ENCODE peak calls at places on chromosome X, in nine cellular contexts. K is right lobe of liver, M is heart left ventricle, F is endothelial cell of umbilical vein, N is IMR-90, Z is ovary, D is suprapubic skin, Y is transverse colon, C is stomach. E is an unnamed sample.

GRCh38 chrX:51144828-51145442 is 187.7 kb upstream of the NUDT10 start:
- DNase-seq in K (peak), M (no peak), F (peak), N (peak), Z (no peak), D (no peak), Y (no peak), C (no peak), E (no peak)

GRCh38 chrX:19372170-19373033 is 28.7 kb downstream of the PDHA1 start:
- DNase-seq in K (peak), M (peak), F (peak), N (peak), Z (peak), D (no peak), Y (peak), C (peak), E (peak)

GRCh38 chrX:50161143-50161542 is 39.7 kb downstream of the AKAP4 start:
- DNase-seq in K (no peak), M (no peak), F (no peak), N (peak), Z (no peak), D (no peak), Y (no peak), C (no peak), E (no peak)

GRCh38 chrX:153499876-153500275 is 5.1 kb downstream of the BGN start:
- DNase-seq in K (no peak), M (no peak), F (no peak), N (no peak), Z (no peak), D (no peak), Y (no peak), C (no peak), E (no peak)

GRCh38 chrX:155070038-155070437 is 898 bp downstream of the CMC4 start:
- DNase-seq in K (no peak), M (no peak), F (no peak), N (no peak), Z (no peak), D (no peak), Y (no peak), C (no peak), E (no peak)

GRCh38 chrX:31500920-31501319 is 429.1 kb upstream of the FTHL17 start:
- DNase-seq in K (no peak), M (no peak), F (peak), N (peak), Z (no peak), D (no peak), Y (no peak), C (no peak), E (no peak)

GRCh38 chrX:53251307-53251706 is 26.3 kb upstream of the KDM5C start:
- DNase-seq in K (no peak), M (no peak), F (no peak), N (peak), Z (no peak), D (no peak), Y (no peak), C (no peak), E (no peak)

GRCh38 chrX:68332156-68332823 is 101.0 kb downstream of the OPHN1 start:
- DNase-seq in K (no peak), M (no peak), F (no peak), N (no peak), Z (no peak), D (no peak), Y (no peak), C (no peak), E (no peak)

GRCh38 chrX:8183281-8183680 is 12.2 kb upstream of the VCX2 start:
- DNase-seq in K (no peak), M (no peak), F (no peak), N (no peak), Z (no peak), D (no peak), Y (no peak), C (no peak), E (no peak)

GRCh38 chrX:131675596-131676194 is 131.8 kb downstream of the OR13H1 start:
- DNase-seq in K (no peak), M (no peak), F (no peak), N (peak), Z (no peak), D (no peak), Y (no peak), C (no peak), E (no peak)

GRCh38 chrX:69626129-69626528 is 10.2 kb downstream of the EDA start:
- DNase-seq in K (no peak), M (no peak), F (no peak), N (no peak), Z (no peak), D (no peak), Y (no peak), C (no peak), E (no peak)

GRCh38 chrX:47556045-47556623 is 4.9 kb upstream of the ARAF start:
- DNase-seq in K (peak), M (peak), F (peak), N (peak), Z (peak), D (peak), Y (peak), C (peak), E (peak)

GRCh38 chrX:72003811-72004750 is 93.4 kb downstream of the NHSL2 start:
- DNase-seq in K (no peak), M (peak), F (peak), N (no peak), Z (peak), D (no peak), Y (no peak), C (peak), E (no peak)

GRCh38 chrX:53279296-53280237 is 1.8 kb downstream of the IQSEC2 start:
- DNase-seq in K (no peak), M (no peak), F (no peak), N (no peak), Z (no peak), D (no peak), Y (peak), C (no peak), E (no peak)

GRCh38 chrX:65586491-65586890 is 51.9 kb upstream of the LAS1L start:
- DNase-seq in K (no peak), M (no peak), F (no peak), N (peak), Z (no peak), D (no peak), Y (no peak), C (no peak), E (no peak)

GRCh38 chrX:356385-357034 is 30.2 kb downstream of the PPP2R3B start:
- DNase-seq in K (no peak), M (no peak), F (no peak), N (peak), Z (no peak), D (no peak), Y (no peak), C (no peak), E (no peak)

GRCh38 chrX:135403374-135403773 is 18.4 kb upstream of the SMIM10L2A start:
- DNase-seq in K (no peak), M (no peak), F (no peak), N (no peak), Z (no peak), D (no peak), Y (no peak), C (no peak), E (no peak)

GRCh38 chrX:39133971-39134370 is 332.7 kb downstream of the MID1IP1 start:
- DNase-seq in K (peak), M (no peak), F (no peak), N (no peak), Z (no peak), D (no peak), Y (peak), C (peak), E (no peak)

GRCh38 chrX:136031626-136032025 is 46.4 kb downstream of the SLC9A6 start:
- DNase-seq in K (no peak), M (no peak), F (no peak), N (no peak), Z (no peak), D (no peak), Y (no peak), C (no peak), E (no peak)

GRCh38 chrX:152842772-152843338 is 12.0 kb downstream of the NSDHL start:
- DNase-seq in K (no peak), M (no peak), F (no peak), N (no peak), Z (no peak), D (no peak), Y (no peak), C (no peak), E (no peak)

GRCh38 chrX:69236641-69237040 is 71.4 kb upstream of the PJA1 start:
- DNase-seq in K (no peak), M (no peak), F (no peak), N (no peak), Z (no peak), D (no peak), Y (no peak), C (no peak), E (peak)

GRCh38 chrX:48697182-48697727 is 721 bp downstream of the SUV39H1 start:
- DNase-seq in K (no peak), M (no peak), F (peak), N (no peak), Z (no peak), D (no peak), Y (no peak), C (no peak), E (no peak)
- TF ChIP-seq POLR2A in K (no peak), M (no peak), F (no peak), N (no peak), Z (no peak), D (no peak), Y (no peak), C (no peak), E (no peak)

GRCh38 chrX:119694601-119695534 is 1.9 kb upstream of the SEPTIN6 start:
- DNase-seq in K (no peak), M (no peak), F (no peak), N (no peak), Z (no peak), D (no peak), Y (no peak), C (no peak), E (no peak)
- H3K4me3 ChIP-seq in K (no peak), M (no peak), F (no peak), N (no peak), Z (no peak), D (no peak), Y (no peak), C (no peak), E (no peak)

DNA sequence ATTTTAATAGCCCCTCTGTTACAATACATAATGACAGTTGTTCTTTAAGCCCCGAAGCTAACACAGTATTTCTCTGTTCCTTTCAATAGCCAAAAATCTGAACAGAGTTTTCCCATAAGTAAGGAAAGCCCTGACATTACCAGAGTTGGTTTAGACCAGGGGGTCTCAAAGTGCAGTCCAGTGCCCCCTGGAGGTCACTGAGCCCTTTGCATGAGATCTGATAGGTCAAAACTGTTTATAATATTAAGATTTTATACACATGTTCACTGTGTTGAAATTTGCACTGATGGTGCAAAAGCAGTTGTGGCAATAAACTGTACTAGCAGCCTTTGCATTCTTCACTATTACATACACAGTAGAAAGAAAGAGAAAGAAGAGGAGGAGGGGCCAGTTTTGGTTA is 177.1 kb downstream of the SPANXN3 start:
- DNase-seq in K (no peak), M (no peak), F (no peak), N (no peak), Z (no peak), D (no peak), Y (no peak), C (no peak), E (no peak)
- TF ChIP-seq CTCF in K (no peak), M (no peak), F (no peak), N (no peak), Z (no peak), D (no peak), Y (no peak), C (no peak), E (no peak)

DNA sequence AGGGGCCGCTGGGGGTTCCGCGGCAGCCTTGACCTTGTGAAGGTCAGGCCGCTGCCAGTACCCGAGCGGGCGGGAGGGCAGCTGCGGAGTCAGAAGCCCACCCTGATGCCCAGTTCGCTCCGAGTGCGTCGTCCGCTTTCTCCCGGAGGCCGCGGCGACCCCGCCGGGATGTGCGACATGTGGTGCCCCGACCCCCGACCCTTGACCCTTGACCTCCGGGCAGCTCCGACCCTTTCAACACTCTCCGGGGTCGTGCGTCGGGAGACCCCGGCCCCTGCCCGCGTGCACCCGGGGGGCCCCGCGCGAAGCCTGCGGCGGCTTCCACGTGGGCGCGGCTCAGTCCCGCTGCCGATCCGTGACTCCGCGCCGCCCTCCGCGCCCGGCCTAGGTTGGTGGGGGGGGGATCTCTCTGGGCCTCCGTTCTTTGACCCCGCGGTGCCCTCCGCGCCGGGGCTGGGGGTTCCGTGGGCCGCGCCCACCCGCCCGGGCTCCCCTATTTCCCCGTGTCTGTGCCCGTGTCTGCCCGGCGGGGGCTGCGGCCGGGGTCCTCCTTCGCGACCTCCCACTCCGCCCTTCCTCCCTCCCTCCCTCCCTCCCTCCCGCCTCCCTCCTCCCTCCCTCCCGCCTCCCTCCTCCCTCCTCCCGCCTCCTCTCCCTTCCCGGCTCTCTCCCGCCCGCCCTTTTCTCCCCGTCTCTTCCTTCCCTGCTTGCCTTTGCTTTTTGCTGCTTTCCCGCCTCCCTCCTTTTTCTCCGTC is 640 bp upstream of the SLC25A6 start:
- DNase-seq in K (peak), M (peak), F (no peak), N (peak), Z (no peak), D (no peak), Y (peak), C (peak), E (peak)
- TF ChIP-seq POLR2A in K (no peak), M (no peak), F (peak), N (no peak), Z (peak), D (no peak), Y (peak), C (no peak), E (no peak)

GRCh38 chrX:133921764-133922389 is 63.5 kb downstream of the GPC3 start:
- DNase-seq in K (peak), M (peak), F (peak), N (peak), Z (no peak), D (no peak), Y (peak), C (peak), E (no peak)
- H3K4me3 ChIP-seq in K (no peak), M (no peak), F (no peak), N (no peak), Z (no peak), D (no peak), Y (no peak), C (no peak), E (no peak)

GRCh38 chrX:109393859-109394258 is 88.0 kb downstream of the GUCY2F start:
- DNase-seq in K (no peak), M (no peak), F (no peak), N (no peak), Z (no peak), D (no peak), Y (no peak), C (no peak), E (no peak)
- TF ChIP-seq CTCF in K (no peak), M (no peak), F (no peak), N (no peak), Z (no peak), D (no peak), Y (no peak), C (no peak), E (no peak)

GRCh38 chrX:86047174-86047991 is at the start of gene CHM:
- DNase-seq in K (peak), M (peak), F (peak), N (peak), Z (peak), D (peak), Y (peak), C (peak), E (peak)
- TF ChIP-seq POLR2A in K (peak), M (no peak), F (peak), N (peak), Z (peak), D (no peak), Y (peak), C (no peak), E (no peak)

GRCh38 chrX:15207384-15207783 is 62.5 kb downstream of the ASB9 start:
- DNase-seq in K (no peak), M (no peak), F (no peak), N (no peak), Z (no peak), D (no peak), Y (no peak), C (no peak), E (no peak)

GRCh38 chrX:15204130-15204751 is 65.6 kb downstream of the ASB9 start:
- DNase-seq in K (no peak), M (no peak), F (no peak), N (no peak), Z (no peak), D (no peak), Y (no peak), C (no peak), E (no peak)

GRCh38 chrX:15202458-15203177 is 67.3 kb downstream of the ASB9 start:
- DNase-seq in K (no peak), M (no peak), F (no peak), N (no peak), Z (no peak), D (no peak), Y (no peak), C (no peak), E (no peak)

GRCh38 chrX:15206306-15206705 is 63.6 kb downstream of the ASB9 start:
- DNase-seq in K (no peak), M (no peak), F (peak), N (no peak), Z (no peak), D (no peak), Y (no peak), C (no peak), E (no peak)

GRCh38 chrX:15203694-15204093 is 66.2 kb downstream of the ASB9 start:
- DNase-seq in K (no peak), M (no peak), F (no peak), N (no peak), Z (no peak), D (no peak), Y (no peak), C (no peak), E (no peak)
- H3K4me3 ChIP-seq in K (no peak), M (no peak), F (no peak), N (no peak), Z (no peak), D (no peak), Y (no peak), C (no peak), E (no peak)

DNA sequence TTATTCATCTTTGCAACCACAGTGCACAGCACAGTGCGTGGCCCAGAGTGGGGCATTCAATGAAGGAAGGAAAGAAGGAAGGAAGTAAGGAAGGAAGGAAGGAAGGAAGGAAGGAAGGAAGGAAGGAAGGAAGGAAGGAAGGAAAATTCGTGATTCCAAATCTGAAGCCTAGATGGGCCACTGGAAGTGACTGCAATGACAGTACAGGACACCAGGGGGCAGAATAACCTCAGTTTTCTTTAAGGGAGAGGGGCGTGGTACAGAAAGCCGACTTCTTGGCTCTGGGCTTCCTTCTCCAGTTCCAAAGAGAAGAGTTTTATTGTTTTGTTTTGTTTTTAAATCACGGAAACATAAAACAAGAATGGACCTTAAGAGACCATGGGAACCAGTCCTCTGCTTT is 47.8 kb downstream of the APLN start:
- DNase-seq in K (no peak), M (peak), F (peak), N (peak), Z (peak), D (no peak), Y (peak), C (peak), E (peak)
- TF ChIP-seq CTCF in K (peak), M (peak), F (peak), N (peak), Z (peak), D (peak), Y (peak), C (peak), E (no peak)